ENCODE peak calls at places on chromosomes 6 and 20, in six cellular contexts. V is NCI-H2227 treated with DMSO at 0.1 percent for 48 hours; X is HS-5; O is activated T-helper 1 cell treated with anti-CD3 and anti-CD28 coated beads, Interleukin-12 subunit alpha, Interleukin-12 subunit beta, Interleukin-2, Interleukin-4 antibody, amounts not matched to agents 30 ng/mL and 10 ng/mL and 1 ng/mL, durations not matched to agents 14 hours and 24 hours and 36 hours; T is stimulated activated naive CD8-positive, alpha-beta T cell treated with anti-CD3 and anti-CD28 coated beads, Interleukin-15, Interleukin-2, amounts not matched to agents 100 U/mL and 50 U/mL, for 24 hours; Z is fibroblast of lung. S is an unnamed sample.

GRCh38 chr6:154569136-154569862 is 58.8 kb upstream of the CNKSR3 start:
- DNase-seq in X (no peak), V (no peak), Z (no peak), T (no peak), O (no peak), S (no peak)

GRCh38 chr6:41634657-41635056 is 3.6 kb upstream of the MDFI start:
- DNase-seq in V (no peak), X (no peak), O (no peak), T (no peak), Z (peak; percentile 78), S (no peak)

GRCh38 chr20:41214666-41215065 is 77.3 kb downstream of the PLCG1 start:
- DNase-seq in T (no peak), O (no peak), X (no peak), V (no peak), Z (no peak), S (no peak)

GRCh38 chr20:63497946-63498935 is 642 bp downstream of the EEF1A2 start:
- DNase-seq in X (no peak), V (no peak), T (no peak), O (no peak), Z (peak; percentile 42), S (no peak)

GRCh38 chr20:41178495-41178894 is 41.2 kb downstream of the PLCG1 start:
- DNase-seq in T (no peak), O (no peak), V (no peak), X (no peak), Z (no peak), S (no peak)

GRCh38 chr6:133590814-133591213 is 298.1 kb upstream of the TCF21 start:
- DNase-seq in O (no peak), T (no peak), X (no peak), V (no peak), Z (no peak), S (no peak)

GRCh38 chr6:79467716-79468115 is 69.5 kb downstream of the LCA5 start:
- DNase-seq in O (no peak), T (no peak), V (no peak), X (peak; percentile 28), Z (peak; percentile 10), S (no peak)

GRCh38 chr6:26270903-26271639 is 93.9 kb upstream of the BTN3A2 start:
- DNase-seq in T (peak; percentile 80), X (no peak), V (peak; percentile 95), Z (peak; percentile 86), O (peak; percentile 80), S (no peak)

GRCh38 chr6:32692019-32692418 is 25.6 kb upstream of the HLA-DQB1 start:
- DNase-seq in T (peak; percentile 56), X (no peak), O (peak; percentile 32), Z (no peak), V (no peak), S (no peak)

GRCh38 chr20:57792386-57793095 is 82.7 kb upstream of the PMEPA1 start:
- DNase-seq in O (no peak), Z (peak; percentile 19), V (no peak), T (no peak), X (no peak), S (no peak)

GRCh38 chr20:64033981-64034493 is 1.9 kb upstream of the C20orf204 start:
- DNase-seq in V (no peak), Z (no peak), X (no peak), T (no peak), O (no peak), S (no peak)

GRCh38 chr6:108024427-108025073 is 50.0 kb downstream of the OSTM1 start:
- DNase-seq in X (no peak), V (no peak), T (no peak), Z (no peak), O (no peak), S (no peak)

GRCh38 chr20:4509825-4510522 is 211.7 kb upstream of the PRND start:
- DNase-seq in V (no peak), X (no peak), Z (peak; percentile 52), T (no peak), O (no peak), S (no peak)

GRCh38 chr20:45592574-45593189 is 13.6 kb upstream of the WFDC8 start:
- DNase-seq in Z (peak; percentile 19), X (peak; percentile 53), V (no peak), T (peak; percentile 19), O (no peak), S (peak; percentile 23)

GRCh38 chr6:163284151-163284550 is 130.4 kb upstream of the QKI start:
- DNase-seq in Z (no peak), O (no peak), X (no peak), V (no peak), T (no peak), S (no peak)

GRCh38 chr20:38680492-38681118 is 43.7 kb upstream of the SLC32A1 start:
- DNase-seq in T (peak; percentile 30), V (peak; percentile 21), X (no peak), Z (peak; percentile 26), O (no peak), S (peak; percentile 12)

GRCh38 chr6:159577564-159577963 is 115.5 kb downstream of the SOD2 start:
- DNase-seq in T (no peak), X (no peak), Z (peak; percentile 90), O (no peak), V (no peak), S (no peak)

GRCh38 chr20:22795897-22796296 is 211.5 kb upstream of the FOXA2 start:
- DNase-seq in X (peak; percentile 99), T (no peak), V (no peak), Z (peak; percentile 93), O (no peak), S (no peak)

GRCh38 chr20:46374383-46374782 is 32.0 kb downstream of the ELMO2 start:
- DNase-seq in Z (no peak), X (no peak), O (no peak), V (no peak), T (no peak), S (no peak)

GRCh38 chr20:26163890-26164289 is 467.2 kb upstream of the ZNF337 start:
- DNase-seq in Z (peak; percentile 96), T (no peak), X (peak; percentile 85), O (no peak), V (no peak), S (no peak)

GRCh38 chr6:13538084-13538483 is 36.3 kb upstream of the SIRT5 start:
- DNase-seq in X (no peak), Z (peak; percentile 51), O (no peak), V (no peak), T (no peak), S (no peak)

GRCh38 chr20:48789781-48790544 is 37.8 kb downstream of the PREX1 start:
- DNase-seq in Z (no peak), V (no peak), T (no peak), X (no peak), O (no peak), S (no peak)

GRCh38 chr6:160795716-160796115 is 93.7 kb downstream of the PLG start:
- DNase-seq in V (no peak), Z (peak; percentile 21), T (no peak), O (no peak), X (no peak), S (no peak)

GRCh38 chr6:56613247-56613851 is 29.3 kb downstream of the DST start:
- DNase-seq in O (no peak), X (no peak), Z (no peak), T (no peak), V (no peak), S (no peak)

GRCh38 chr6:83954371-83954770 is 79.2 kb upstream of the MRAP2 start:
- DNase-seq in T (no peak), V (no peak), O (no peak), Z (no peak), X (no peak), S (no peak)

GRCh38 chr20:9200196-9200595 is 131.3 kb downstream of the PLCB4 start:
- DNase-seq in T (no peak), X (no peak), Z (peak; percentile 64), V (no peak), O (no peak), S (no peak)

GRCh38 chr6:3457710-3458605 is 1.1 kb upstream of the SLC22A23 start:
- DNase-seq in Z (peak; percentile 41), O (no peak), T (no peak), X (no peak), V (peak; percentile 66), S (no peak)

GRCh38 chr6:98824907-98825601 is 9.3 kb upstream of the POU3F2 start:
- DNase-seq in Z (no peak), T (no peak), X (no peak), V (no peak), O (no peak), S (no peak)

GRCh38 chr6:118980063-118980462 is 45.1 kb upstream of the MCM9 start:
- DNase-seq in X (no peak), O (no peak), V (no peak), T (no peak), Z (no peak), S (peak; percentile 6)

GRCh38 chr20:32636821-32637220 is 36.9 kb downstream of the C20orf203 start:
- DNase-seq in V (no peak), T (no peak), Z (no peak), O (no peak), X (no peak), S (no peak)

GRCh38 chr6:2165216-2165725 is 80.1 kb downstream of the GMDS start:
- DNase-seq in V (no peak), X (no peak), T (no peak), Z (no peak), O (no peak), S (no peak)

GRCh38 chr6:48068326-48069191 is 42.4 kb downstream of the PTCHD4 start:
- DNase-seq in V (no peak), Z (peak; percentile 23), T (no peak), X (no peak), O (no peak), S (no peak)

S was measured in HL-60.